ENCODE peak calls at places on chromosomes 16 and 17, in six cellular contexts. X is tibial nerve; J is adipocyte; P is stimulated activated CD8-positive, alpha-beta memory T cell treated with anti-CD3 and anti-CD28 coated beads, Interleukin-7, amount 100 ng/mL, for 4 hours; T is activated CD4-positive, alpha-beta T cell treated with anti-CD3 and anti-CD28 coated beads, Interleukin-2, amount 10 ng/mL, durations not matched to agents 7 days and 5 days; Y is stimulated activated CD4-positive, alpha-beta T cell treated with anti-CD3 and anti-CD28 coated beads, Interleukin-2, amount 100 ng/mL, for 48 hours. U is an unnamed sample.

GRCh38 chr16:4748682-4749411 is 14.5 kb downstream of the DNAAF8 start:
- DNase-seq in X (no peak), J (no peak), P (no peak), T (no peak), Y (no peak), U (no peak)

GRCh38 chr17:12398636-12399035 is 267.1 kb upstream of the MYOCD start:
- DNase-seq in X (no peak), J (no peak), P (no peak), T (no peak), Y (no peak), U (peak; percentile 42)

GRCh38 chr17:79047923-79048825 is 24.2 kb downstream of the C1QTNF1 start:
- DNase-seq in X (no peak), J (no peak), P (no peak), T (no peak), Y (no peak), U (no peak)

GRCh38 chr17:52470553-52470952 is 312.0 kb upstream of the CA10 start:
- DNase-seq in X (no peak), J (no peak), P (no peak), T (no peak), Y (no peak), U (no peak)

GRCh38 chr17:7613769-7614421 is 802 bp downstream of the FXR2 start:
- DNase-seq in X (no peak), J (peak; percentile 64), P (no peak), T (no peak), Y (no peak), U (peak; percentile 43)

GRCh38 chr17:73722163-73722562 is 77.9 kb upstream of the SDK2 start:
- DNase-seq in X (no peak), J (no peak), P (no peak), T (peak; percentile 82), Y (no peak), U (no peak)

GRCh38 chr17:2939714-2940351 is 123.6 kb downstream of the OR1D5 start:
- DNase-seq in X (no peak), J (no peak), P (no peak), T (no peak), Y (no peak), U (no peak)

GRCh38 chr17:29593546-29594440 is 861 bp downstream of the ANKRD13B start:
- DNase-seq in X (no peak), J (peak; percentile 60), P (no peak), T (peak; percentile 47), Y (no peak), U (no peak)

U was measured in fibroblast of the aortic adventitia.